ENCODE peak calls at places on chromosomes 16 and 17, in eight cellular contexts. One of them, this sample, is unnamed.

GRCh38 chr16:9183682-9184353 is 92.4 kb downstream of the HAPSTR1 start:
- DNase-seq in SJCRH30: no peak
- DNase-seq in COR-L47: no peak
- DNase-seq in psoas muscle: no peak
- DNase-seq in NCI-H524: no peak
- DNase-seq in activated naive CD8-positive, alpha-beta T cell treated with anti-CD3 and anti-CD28 coated beads, Interleukin-2, amount 50 U/mL, for 24 hours: no peak
- DNase-seq in AG10803: no peak
- DNase-seq in kidney epithelial cell: no peak
- DNase-seq in this sample: no peak

GRCh38 chr16:71526111-71526998 is at the start of gene CHST4:
- DNase-seq in psoas muscle: no peak
- DNase-seq in kidney epithelial cell: peak; percentile 26
- DNase-seq in AG10803: peak; percentile 64
- DNase-seq in activated naive CD8-positive, alpha-beta T cell treated with anti-CD3 and anti-CD28 coated beads, Interleukin-2, amount 50 U/mL, for 24 hours: peak; percentile 14
- DNase-seq in COR-L47: no peak
- DNase-seq in NCI-H524: peak; percentile 81
- DNase-seq in SJCRH30: peak; percentile 72
- DNase-seq in this sample: no peak

GRCh38 chr17:55301521-55302406 is 37.0 kb downstream of the HLF start:
- DNase-seq in COR-L47: no peak
- DNase-seq in AG10803: no peak
- DNase-seq in kidney epithelial cell: no peak
- DNase-seq in psoas muscle: no peak
- DNase-seq in activated naive CD8-positive, alpha-beta T cell treated with anti-CD3 and anti-CD28 coated beads, Interleukin-2, amount 50 U/mL, for 24 hours: no peak
- DNase-seq in SJCRH30: no peak
- DNase-seq in NCI-H524: peak; percentile 40
- DNase-seq in this sample: no peak

GRCh38 chr17:49571283-49571682 is 4.4 kb upstream of the NXPH3 start:
- DNase-seq in activated naive CD8-positive, alpha-beta T cell treated with anti-CD3 and anti-CD28 coated beads, Interleukin-2, amount 50 U/mL, for 24 hours: no peak
- DNase-seq in AG10803: no peak
- DNase-seq in kidney epithelial cell: no peak
- DNase-seq in SJCRH30: no peak
- DNase-seq in psoas muscle: peak; percentile 13
- DNase-seq in COR-L47: no peak
- DNase-seq in NCI-H524: peak; percentile 27
- DNase-seq in this sample: no peak

GRCh38 chr16:29983420-29984136 is 9.9 kb downstream of the TAOK2 start:
- DNase-seq in COR-L47: no peak
- DNase-seq in kidney epithelial cell: no peak
- DNase-seq in NCI-H524: no peak
- DNase-seq in psoas muscle: no peak
- DNase-seq in SJCRH30: no peak
- DNase-seq in AG10803: peak; percentile 52
- DNase-seq in activated naive CD8-positive, alpha-beta T cell treated with anti-CD3 and anti-CD28 coated beads, Interleukin-2, amount 50 U/mL, for 24 hours: no peak
- DNase-seq in this sample: no peak

GRCh38 chr17:42109086-42109485 is 3.4 kb downstream of the DHX58 start:
- DNase-seq in kidney epithelial cell: no peak
- DNase-seq in AG10803: no peak
- DNase-seq in NCI-H524: no peak
- DNase-seq in activated naive CD8-positive, alpha-beta T cell treated with anti-CD3 and anti-CD28 coated beads, Interleukin-2, amount 50 U/mL, for 24 hours: no peak
- DNase-seq in SJCRH30: no peak
- DNase-seq in COR-L47: no peak
- DNase-seq in psoas muscle: no peak
- DNase-seq in this sample: no peak

GRCh38 chr16:16030449-16030848 is 81.0 kb downstream of the ABCC1 start:
- DNase-seq in activated naive CD8-positive, alpha-beta T cell treated with anti-CD3 and anti-CD28 coated beads, Interleukin-2, amount 50 U/mL, for 24 hours: no peak
- DNase-seq in kidney epithelial cell: no peak
- DNase-seq in NCI-H524: no peak
- DNase-seq in SJCRH30: no peak
- DNase-seq in AG10803: no peak
- DNase-seq in COR-L47: no peak
- DNase-seq in psoas muscle: no peak
- DNase-seq in this sample: no peak

GRCh38 chr16:88737298-88738166 is 31.2 kb downstream of the CTU2 start:
- DNase-seq in kidney epithelial cell: no peak
- DNase-seq in COR-L47: peak; percentile 82
- DNase-seq in AG10803: peak; percentile 63
- DNase-seq in SJCRH30: peak; percentile 71
- DNase-seq in NCI-H524: peak; percentile 78
- DNase-seq in activated naive CD8-positive, alpha-beta T cell treated with anti-CD3 and anti-CD28 coated beads, Interleukin-2, amount 50 U/mL, for 24 hours: peak; percentile 73
- DNase-seq in psoas muscle: peak; percentile 88
- DNase-seq in this sample: no peak

GRCh38 chr17:42337442-42337841 is 49.1 kb downstream of the STAT5A start:
- DNase-seq in activated naive CD8-positive, alpha-beta T cell treated with anti-CD3 and anti-CD28 coated beads, Interleukin-2, amount 50 U/mL, for 24 hours: peak; percentile 75
- DNase-seq in NCI-H524: no peak
- DNase-seq in SJCRH30: no peak
- DNase-seq in psoas muscle: no peak
- DNase-seq in kidney epithelial cell: no peak
- DNase-seq in AG10803: peak; percentile 99
- DNase-seq in COR-L47: no peak
- DNase-seq in this sample: no peak

GRCh38 chr17:12896386-12896785 is 107.1 kb downstream of the ARHGAP44 start:
- DNase-seq in NCI-H524: no peak
- DNase-seq in kidney epithelial cell: no peak
- DNase-seq in psoas muscle: no peak
- DNase-seq in SJCRH30: no peak
- DNase-seq in AG10803: no peak
- DNase-seq in activated naive CD8-positive, alpha-beta T cell treated with anti-CD3 and anti-CD28 coated beads, Interleukin-2, amount 50 U/mL, for 24 hours: no peak
- DNase-seq in COR-L47: no peak
- DNase-seq in this sample: no peak

GRCh38 chr16:70331588-70332358 is 14.9 kb upstream of the DDX19A start:
- DNase-seq in COR-L47: no peak
- DNase-seq in SJCRH30: no peak
- DNase-seq in NCI-H524: peak; percentile 28
- DNase-seq in psoas muscle: peak; percentile 60
- DNase-seq in AG10803: no peak
- DNase-seq in kidney epithelial cell: no peak
- DNase-seq in activated naive CD8-positive, alpha-beta T cell treated with anti-CD3 and anti-CD28 coated beads, Interleukin-2, amount 50 U/mL, for 24 hours: no peak
- DNase-seq in this sample: no peak

GRCh38 chr16:678858-679807 is 1.1 kb upstream of the STUB1 start:
- DNase-seq in NCI-H524: peak; percentile 82
- DNase-seq in activated naive CD8-positive, alpha-beta T cell treated with anti-CD3 and anti-CD28 coated beads, Interleukin-2, amount 50 U/mL, for 24 hours: peak; percentile 69
- DNase-seq in psoas muscle: peak; percentile 82
- DNase-seq in COR-L47: no peak
- DNase-seq in kidney epithelial cell: no peak
- DNase-seq in AG10803: peak; percentile 38
- DNase-seq in SJCRH30: peak; percentile 92
- DNase-seq in this sample: no peak

GRCh38 chr17:45320349-45320930 is 3.6 kb upstream of the MAP3K14 start:
- DNase-seq in psoas muscle: no peak
- DNase-seq in kidney epithelial cell: no peak
- DNase-seq in COR-L47: no peak
- DNase-seq in activated naive CD8-positive, alpha-beta T cell treated with anti-CD3 and anti-CD28 coated beads, Interleukin-2, amount 50 U/mL, for 24 hours: no peak
- DNase-seq in NCI-H524: no peak
- DNase-seq in SJCRH30: no peak
- DNase-seq in AG10803: peak; percentile 86
- DNase-seq in this sample: no peak

GRCh38 chr16:86663691-86664517 is 85.6 kb downstream of the FOXL1 start:
- DNase-seq in psoas muscle: no peak
- DNase-seq in NCI-H524: no peak
- DNase-seq in kidney epithelial cell: no peak
- DNase-seq in SJCRH30: peak; percentile 20
- DNase-seq in AG10803: peak; percentile 74
- DNase-seq in COR-L47: no peak
- DNase-seq in activated naive CD8-positive, alpha-beta T cell treated with anti-CD3 and anti-CD28 coated beads, Interleukin-2, amount 50 U/mL, for 24 hours: peak; percentile 4
- DNase-seq in this sample: no peak

This sample was measured in esophagus squamous epithelium.